ENCODE peak calls at places on chromosomes 12 and 14, in nine cellular contexts. L is activated CD4-positive, alpha-beta T cell treated with anti-CD3 and anti-CD28 coated beads, Interleukin-2, amount 50 U/mL, for 24 hours; H is H9; C is activated T-cell treated with anti-CD3 and anti-CD28 coated beads for 24 hours; E is germinal center; B is cardiac muscle cell; U is NCI-H510A treated with DMSO at 0.1 percent for 48 hours; I is T-cell; O is nephron progenitor cell. N is an unnamed sample.

GRCh38 chr12:15842106-15842505 is 40.1 kb upstream of the STRAP start:
- DNase-seq in L (no peak), H (no peak), C (no peak), E (no peak), B (no peak), U (no peak), I (no peak), O (no peak), N (no peak)

GRCh38 chr12:27868165-27868564 is 88.1 kb upstream of the MANSC4 start:
- DNase-seq in L (no peak), H (no peak), C (no peak), E (no peak), B (no peak), U (no peak), I (no peak), O (no peak), N (no peak)

GRCh38 chr12:15956413-15957185 is 45.5 kb downstream of the DERA start:
- DNase-seq in L (no peak), H (no peak), C (no peak), E (no peak), B (no peak), U (peak), I (no peak), O (no peak), N (peak)

GRCh38 chr14:104882325-104882973 is 17.4 kb downstream of the CEP170B start:
- DNase-seq in L (no peak), H (peak), C (no peak), E (peak), B (no peak), U (peak), I (no peak), O (peak), N (peak)

GRCh38 chr12:101782544-101782855 is 43.2 kb upstream of the SYCP3 start:
- DNase-seq in L (no peak), H (no peak), C (no peak), E (no peak), B (no peak), U (no peak), I (no peak), O (no peak), N (no peak)

GRCh38 chr14:93788557-93789365 is 476 bp upstream of the PRIMA1 start:
- DNase-seq in L (no peak), H (peak), C (no peak), E (peak), B (peak), U (peak), I (no peak), O (peak), N (peak)

GRCh38 chr14:103372552-103373304 is 12.5 kb upstream of the MARK3 start:
- DNase-seq in L (no peak), H (no peak), C (no peak), E (no peak), B (peak), U (no peak), I (no peak), O (no peak), N (no peak)

GRCh38 chr12:104473374-104473983 is 16.7 kb downstream of the CHST11 start:
- DNase-seq in L (no peak), H (no peak), C (no peak), E (peak), B (no peak), U (no peak), I (no peak), O (no peak), N (no peak)

GRCh38 chr14:60327447-60328331 is 78.7 kb downstream of the PPM1A start:
- DNase-seq in L (peak), H (peak), C (peak), E (peak), B (peak), U (peak), I (peak), O (peak), N (no peak)

GRCh38 chr12:106106129-106106566 is 32.6 kb downstream of the NUAK1 start:
- DNase-seq in L (no peak), H (no peak), C (no peak), E (no peak), B (no peak), U (no peak), I (no peak), O (no peak), N (no peak)

GRCh38 chr12:132614861-132615578 is 3.6 kb upstream of the P2RX2 start:
- DNase-seq in L (peak), H (peak), C (peak), E (peak), B (peak), U (peak), I (peak), O (peak), N (peak)

GRCh38 chr12:122845041-122845864 is 10.0 kb downstream of the HIP1R start:
- DNase-seq in L (no peak), H (peak), C (no peak), E (no peak), B (no peak), U (no peak), I (no peak), O (no peak), N (no peak)

GRCh38 chr12:56257491-56258067 is 605 bp downstream of the ANKRD52 start:
- DNase-seq in L (no peak), H (peak), C (no peak), E (no peak), B (peak), U (peak), I (no peak), O (peak), N (peak)

GRCh38 chr12:4353785-4354208 is 25.7 kb downstream of the FGF23 start:
- DNase-seq in L (no peak), H (peak), C (peak), E (peak), B (peak), U (peak), I (peak), O (peak), N (no peak)

GRCh38 chr12:120783197-120783596 is 57.6 kb downstream of the ACADS start:
- DNase-seq in L (no peak), H (no peak), C (no peak), E (no peak), B (no peak), U (no peak), I (no peak), O (no peak), N (no peak)

GRCh38 chr14:65351493-65352224 is 60.9 kb upstream of the FUT8 start:
- DNase-seq in L (no peak), H (no peak), C (no peak), E (peak), B (no peak), U (no peak), I (no peak), O (no peak), N (no peak)

GRCh38 chr14:21090194-21090939 is 8.1 kb downstream of the ZNF219 start:
- DNase-seq in L (no peak), H (peak), C (no peak), E (no peak), B (no peak), U (no peak), I (no peak), O (peak), N (no peak)

GRCh38 chr14:69090187-69090789 is 62.6 kb downstream of the DCAF5 start:
- DNase-seq in L (no peak), H (peak), C (peak), E (peak), B (peak), U (peak), I (peak), O (no peak), N (peak)

GRCh38 chr12:49583361-49584094 is 15.6 kb upstream of the MCRS1 start:
- DNase-seq in L (no peak), H (no peak), C (no peak), E (no peak), B (no peak), U (no peak), I (no peak), O (no peak), N (no peak)

GRCh38 chr14:75675265-75675960 is 14.4 kb downstream of the TTLL5 start:
- DNase-seq in L (no peak), H (no peak), C (no peak), E (no peak), B (peak), U (no peak), I (no peak), O (no peak), N (no peak)

GRCh38 chr12:47870175-47870781 is 34.5 kb downstream of the VDR start:
- DNase-seq in L (no peak), H (peak), C (no peak), E (no peak), B (peak), U (no peak), I (no peak), O (peak), N (no peak)

GRCh38 chr12:115709410-115710065 is 568.0 kb downstream of the MED13L start:
- DNase-seq in L (no peak), H (no peak), C (no peak), E (no peak), B (no peak), U (no peak), I (no peak), O (peak), N (no peak)

GRCh38 chr12:48818831-48819590 is 715 bp downstream of the CACNB3 start:
- DNase-seq in L (no peak), H (peak), C (no peak), E (no peak), B (peak), U (peak), I (no peak), O (no peak), N (peak)

GRCh38 chr12:84056-84455 is 17.5 kb downstream of the IQSEC3 start:
- DNase-seq in L (no peak), H (peak), C (no peak), E (no peak), B (no peak), U (no peak), I (no peak), O (no peak), N (no peak)